ENCODE peak calls at places on chromosomes 13 and 19, in four cellular contexts. C, E, M and D are unnamed samples.

GRCh38 chr13:73991884-73992283 is 142.3 kb downstream of the KLF12 start:
- DNase-seq in C (no peak), E (no peak), M (no peak), D (no peak)

GRCh38 chr13:43368003-43368402 is 344.6 kb downstream of the DNAJC15 start:
- DNase-seq in M (no peak), E (no peak), C (peak), D (peak)

GRCh38 chr13:35514801-35515502 is 38.5 kb upstream of the MAB21L1 start:
- DNase-seq in E (no peak), M (no peak), C (no peak), D (no peak)

GRCh38 chr13:98577823-98578285 is 947 bp upstream of the STK24 start:
- DNase-seq in C (no peak), M (no peak), E (no peak), D (no peak)

GRCh38 chr13:101474419-101474957 is 22.0 kb downstream of the ITGBL1 start:
- DNase-seq in E (no peak), C (peak), M (no peak), D (peak)

GRCh38 chr19:344625-345319 is at the start of gene MIER2:
- DNase-seq in E (peak), M (peak), C (peak), D (peak)

GRCh38 chr19:10291554-10292205 is 1.9 kb downstream of the ICAM5 start:
- DNase-seq in C (peak), E (no peak), M (no peak), D (no peak)

GRCh38 chr13:113904411-113904810 is 40.5 kb upstream of the GAS6 start:
- DNase-seq in M (peak), E (no peak), C (no peak), D (peak)

GRCh38 chr19:12779162-12779993 is 4.0 kb upstream of the HOOK2 start:
- DNase-seq in C (peak), E (no peak), M (peak), D (peak)